ENCODE peak calls at places on chromosomes 11 and 22, in eight cellular contexts. One of them, this sample, is unnamed.
A peak's percentile ranks its signal among the peaks of the same experiment; 100 is the strongest.

GRCh38 chr11:92130432-92130831 is 94.2 kb upstream of the FAT3 start:
- DNase-seq in nucleus accumbens: no peak
- DNase-seq in GM12865: no peak
- DNase-seq in fibroblast of mammary gland: no peak
- DNase-seq in iris pigment epithelial cell: no peak
- DNase-seq in pancreas: no peak
- DNase-seq in left ventricle myocardium superior: no peak
- DNase-seq in AG04450: no peak
- DNase-seq in this sample: no peak

GRCh38 chr11:19872526-19873135 is 160.0 kb downstream of the NAV2 start:
- DNase-seq in nucleus accumbens: no peak
- DNase-seq in GM12865: no peak
- DNase-seq in fibroblast of mammary gland: no peak
- DNase-seq in iris pigment epithelial cell: no peak
- DNase-seq in pancreas: no peak
- DNase-seq in left ventricle myocardium superior: no peak
- DNase-seq in AG04450: no peak
- DNase-seq in this sample: no peak

GRCh38 chr11:32891657-32892354 is 805 bp upstream of the QSER1 start:
- DNase-seq in nucleus accumbens: no peak
- DNase-seq in GM12865: peak; percentile 37
- DNase-seq in fibroblast of mammary gland: peak; percentile 31
- DNase-seq in iris pigment epithelial cell: peak; percentile 16
- DNase-seq in pancreas: no peak
- DNase-seq in left ventricle myocardium superior: no peak
- DNase-seq in AG04450: no peak
- DNase-seq in this sample: no peak

GRCh38 chr11:93984205-93984586 is 37.0 kb upstream of the HEPHL1 start:
- DNase-seq in nucleus accumbens: no peak
- DNase-seq in GM12865: no peak
- DNase-seq in fibroblast of mammary gland: peak; percentile 63
- DNase-seq in iris pigment epithelial cell: no peak
- DNase-seq in pancreas: no peak
- DNase-seq in left ventricle myocardium superior: no peak
- DNase-seq in AG04450: no peak
- DNase-seq in this sample: no peak

GRCh38 chr11:119516060-119516459 is 93.1 kb upstream of the THY1 start:
- DNase-seq in nucleus accumbens: no peak
- DNase-seq in GM12865: no peak
- DNase-seq in fibroblast of mammary gland: no peak
- DNase-seq in iris pigment epithelial cell: no peak
- DNase-seq in pancreas: no peak
- DNase-seq in left ventricle myocardium superior: no peak
- DNase-seq in AG04450: no peak
- DNase-seq in this sample: no peak

GRCh38 chr11:64947202-64947814 is 11.6 kb upstream of the GPHA2 start:
- DNase-seq in nucleus accumbens: no peak
- DNase-seq in GM12865: no peak
- DNase-seq in fibroblast of mammary gland: peak; percentile 28
- DNase-seq in iris pigment epithelial cell: peak; percentile 15
- DNase-seq in pancreas: no peak
- DNase-seq in left ventricle myocardium superior: no peak
- DNase-seq in AG04450: no peak
- DNase-seq in this sample: no peak

GRCh38 chr22:49554296-49554625 is 273.4 kb downstream of the BRD1 start:
- DNase-seq in nucleus accumbens: no peak
- DNase-seq in GM12865: no peak
- DNase-seq in fibroblast of mammary gland: no peak
- DNase-seq in iris pigment epithelial cell: no peak
- DNase-seq in pancreas: peak; percentile 31
- DNase-seq in left ventricle myocardium superior: no peak
- DNase-seq in AG04450: no peak
- DNase-seq in this sample: no peak

GRCh38 chr22:48707749-48708557 is 1119.7 kb downstream of the BRD1 start:
- DNase-seq in nucleus accumbens: no peak
- DNase-seq in GM12865: no peak
- DNase-seq in fibroblast of mammary gland: no peak
- DNase-seq in iris pigment epithelial cell: no peak
- DNase-seq in pancreas: peak; percentile 39
- DNase-seq in left ventricle myocardium superior: no peak
- DNase-seq in AG04450: no peak
- DNase-seq in this sample: no peak

GRCh38 chr11:119759324-119759723 is 30.3 kb upstream of the NECTIN1 start:
- DNase-seq in nucleus accumbens: no peak
- DNase-seq in GM12865: peak; percentile 13
- DNase-seq in fibroblast of mammary gland: peak; percentile 50
- DNase-seq in iris pigment epithelial cell: peak; percentile 72
- DNase-seq in pancreas: no peak
- DNase-seq in left ventricle myocardium superior: no peak
- DNase-seq in AG04450: no peak
- DNase-seq in this sample: no peak

GRCh38 chr11:127521413-127521812 is 520.8 kb upstream of the KIRREL3 start:
- DNase-seq in nucleus accumbens: no peak
- DNase-seq in GM12865: no peak
- DNase-seq in fibroblast of mammary gland: no peak
- DNase-seq in iris pigment epithelial cell: peak; percentile 17
- DNase-seq in pancreas: no peak
- DNase-seq in left ventricle myocardium superior: no peak
- DNase-seq in AG04450: peak; percentile 16
- DNase-seq in this sample: no peak

GRCh38 chr11:118533769-118534729 is 3.1 kb downstream of the TMEM25 start:
- DNase-seq in nucleus accumbens: no peak
- DNase-seq in GM12865: no peak
- DNase-seq in fibroblast of mammary gland: no peak
- DNase-seq in iris pigment epithelial cell: no peak
- DNase-seq in pancreas: no peak
- DNase-seq in left ventricle myocardium superior: no peak
- DNase-seq in AG04450: no peak
- DNase-seq in this sample: no peak

GRCh38 chr11:110186456-110186855 is 93.3 kb downstream of the ZC3H12C start:
- DNase-seq in nucleus accumbens: no peak
- DNase-seq in GM12865: no peak
- DNase-seq in fibroblast of mammary gland: no peak
- DNase-seq in iris pigment epithelial cell: no peak
- DNase-seq in pancreas: no peak
- DNase-seq in left ventricle myocardium superior: no peak
- DNase-seq in AG04450: no peak
- DNase-seq in this sample: no peak

GRCh38 chr11:104333977-104334376 is 170.0 kb upstream of the PDGFD start:
- DNase-seq in nucleus accumbens: no peak
- DNase-seq in GM12865: peak; percentile 48
- DNase-seq in fibroblast of mammary gland: peak; percentile 19
- DNase-seq in iris pigment epithelial cell: peak; percentile 3
- DNase-seq in pancreas: no peak
- DNase-seq in left ventricle myocardium superior: no peak
- DNase-seq in AG04450: no peak
- DNase-seq in this sample: no peak

GRCh38 chr11:64239662-64240466 is 1.0 kb upstream of the FKBP2 start:
- DNase-seq in nucleus accumbens: no peak
- DNase-seq in GM12865: peak; percentile 92
- DNase-seq in fibroblast of mammary gland: no peak
- DNase-seq in iris pigment epithelial cell: no peak
- DNase-seq in pancreas: no peak
- DNase-seq in left ventricle myocardium superior: peak; percentile 25
- DNase-seq in AG04450: no peak
- DNase-seq in this sample: no peak

GRCh38 chr22:47067911-47068654 is 305.6 kb downstream of the TBC1D22A start:
- DNase-seq in nucleus accumbens: no peak
- DNase-seq in GM12865: no peak
- DNase-seq in fibroblast of mammary gland: no peak
- DNase-seq in iris pigment epithelial cell: no peak
- DNase-seq in pancreas: no peak
- DNase-seq in left ventricle myocardium superior: peak; percentile 10
- DNase-seq in AG04450: no peak
- DNase-seq in this sample: no peak

GRCh38 chr11:134332189-134332631 is 422 bp downstream of the GLB1L2 start:
- DNase-seq in nucleus accumbens: no peak
- DNase-seq in GM12865: no peak
- DNase-seq in fibroblast of mammary gland: no peak
- DNase-seq in iris pigment epithelial cell: no peak
- DNase-seq in pancreas: peak; percentile 74
- DNase-seq in left ventricle myocardium superior: no peak
- DNase-seq in AG04450: no peak
- DNase-seq in this sample: no peak

GRCh38 chr22:31829505-31829904 is 75.7 kb downstream of the DEPDC5 start:
- DNase-seq in nucleus accumbens: no peak
- DNase-seq in GM12865: peak; percentile 63
- DNase-seq in fibroblast of mammary gland: peak; percentile 96
- DNase-seq in iris pigment epithelial cell: peak; percentile 97
- DNase-seq in pancreas: no peak
- DNase-seq in left ventricle myocardium superior: no peak
- DNase-seq in AG04450: peak; percentile 82
- DNase-seq in this sample: no peak

GRCh38 chr11:73467505-73467904 is 91.3 kb downstream of the RELT start:
- DNase-seq in nucleus accumbens: no peak
- DNase-seq in GM12865: no peak
- DNase-seq in fibroblast of mammary gland: no peak
- DNase-seq in iris pigment epithelial cell: no peak
- DNase-seq in pancreas: no peak
- DNase-seq in left ventricle myocardium superior: no peak
- DNase-seq in AG04450: no peak
- DNase-seq in this sample: no peak

GRCh38 chr11:128579790-128580504 is 7.4 kb downstream of the ETS1 start:
- DNase-seq in nucleus accumbens: no peak
- DNase-seq in GM12865: peak; percentile 37
- DNase-seq in fibroblast of mammary gland: peak; percentile 67
- DNase-seq in iris pigment epithelial cell: peak; percentile 78
- DNase-seq in pancreas: no peak
- DNase-seq in left ventricle myocardium superior: no peak
- DNase-seq in AG04450: no peak
- DNase-seq in this sample: no peak

GRCh38 chr11:83410605-83411565 is 124.7 kb upstream of the CCDC90B start:
- DNase-seq in nucleus accumbens: no peak
- DNase-seq in GM12865: no peak
- DNase-seq in fibroblast of mammary gland: no peak
- DNase-seq in iris pigment epithelial cell: no peak
- DNase-seq in pancreas: no peak
- DNase-seq in left ventricle myocardium superior: no peak
- DNase-seq in AG04450: no peak
- DNase-seq in this sample: no peak

GRCh38 chr11:126133902-126134301 is 71.2 kb upstream of the CDON start:
- DNase-seq in nucleus accumbens: no peak
- DNase-seq in GM12865: no peak
- DNase-seq in fibroblast of mammary gland: no peak
- DNase-seq in iris pigment epithelial cell: no peak
- DNase-seq in pancreas: no peak
- DNase-seq in left ventricle myocardium superior: no peak
- DNase-seq in AG04450: no peak
- DNase-seq in this sample: no peak

GRCh38 chr11:5046226-5046625 is at the start of gene OR52J3:
- DNase-seq in nucleus accumbens: no peak
- DNase-seq in GM12865: no peak
- DNase-seq in fibroblast of mammary gland: no peak
- DNase-seq in iris pigment epithelial cell: no peak
- DNase-seq in pancreas: no peak
- DNase-seq in left ventricle myocardium superior: no peak
- DNase-seq in AG04450: no peak
- DNase-seq in this sample: no peak

GRCh38 chr11:17512101-17512500 is 32.1 kb downstream of the USH1C start:
- DNase-seq in nucleus accumbens: no peak
- DNase-seq in GM12865: no peak
- DNase-seq in fibroblast of mammary gland: no peak
- DNase-seq in iris pigment epithelial cell: no peak
- DNase-seq in pancreas: no peak
- DNase-seq in left ventricle myocardium superior: no peak
- DNase-seq in AG04450: no peak
- DNase-seq in this sample: no peak